ENCODE peak calls at places on chromosomes 4 and X, in nine cellular contexts. G is stimulated activated CD4-positive, alpha-beta T cell treated with anti-CD3 and anti-CD28 coated beads, Interleukin-15, amount 100 ng/mL, for 48 hours; C is SK-N-DZ; N is NCI-H1105 treated with DMSO at 0.1 percent for 48 hours; J is foreskin fibroblast; R is AG04449; L is T-cell; F is progenitor cell of endocrine pancreas; M is brain microvascular endothelial cell. I is an unnamed sample.

GRCh38 chr4:145680902-145681301 is 956 bp downstream of the C4orf51 start:
- DNase-seq in J (no peak), F (no peak), R (no peak), C (no peak), N (no peak), M (no peak), L (no peak), G (no peak), I (no peak)

GRCh38 chr4:1192091-1192492 is 19.7 kb upstream of the SPON2 start:
- DNase-seq in L (no peak), F (no peak), J (peak), R (peak), G (no peak), M (peak), C (no peak), N (no peak), I (no peak)

GRCh38 chr4:23884731-23885130 is 5.1 kb downstream of the PPARGC1A start:
- DNase-seq in M (no peak), J (no peak), G (no peak), R (no peak), F (no peak), L (no peak), N (no peak), C (no peak), I (no peak)

GRCh38 chr4:70858454-70858853 is 18.8 kb upstream of the GRSF1 start:
- DNase-seq in L (no peak), M (no peak), J (no peak), G (no peak), N (no peak), C (no peak), F (no peak), R (no peak), I (no peak)

GRCh38 chr4:147076179-147076578 is 130.5 kb upstream of the TTC29 start:
- DNase-seq in L (no peak), M (no peak), R (no peak), F (no peak), C (no peak), N (no peak), J (no peak), G (no peak), I (no peak)

GRCh38 chr4:146814736-146815135 is 130.9 kb downstream of the TTC29 start:
- DNase-seq in C (no peak), F (no peak), R (no peak), L (no peak), G (no peak), M (no peak), J (no peak), N (no peak), I (no peak)

GRCh38 chr4:7186516-7187296 is 5.6 kb upstream of the SORCS2 start:
- DNase-seq in L (no peak), R (no peak), N (no peak), C (no peak), J (no peak), F (no peak), M (no peak), G (no peak), I (no peak)

GRCh38 chr4:154781126-154781982 is at the start of gene RBM46:
- DNase-seq in L (no peak), G (no peak), M (no peak), R (no peak), N (no peak), F (no peak), C (no peak), J (no peak), I (no peak)

GRCh38 chrX:15645266-15645665 is 19.3 kb downstream of the CLTRN start:
- DNase-seq in J (no peak), L (no peak), R (no peak), M (no peak), F (no peak), N (no peak), C (no peak), G (no peak), I (no peak)

GRCh38 chrX:71315917-71316316 is 14.4 kb downstream of the ITGB1BP2 start:
- DNase-seq in C (no peak), J (peak), F (no peak), N (no peak), G (no peak), R (peak), M (peak), L (no peak), I (no peak)

GRCh38 chr4:88734403-88734949 is 36.8 kb upstream of the NAP1L5 start:
- DNase-seq in M (no peak), J (no peak), N (no peak), R (no peak), L (no peak), F (no peak), G (no peak), C (no peak), I (no peak)

GRCh38 chrX:69070949-69071650 is 94.2 kb downstream of the PJA1 start:
- DNase-seq in L (no peak), F (no peak), M (no peak), C (peak), R (no peak), G (no peak), N (no peak), J (no peak), I (no peak)

GRCh38 chrX:18896680-18897544 is 87.0 kb downstream of the PHKA2 start:
- DNase-seq in N (no peak), M (no peak), F (no peak), C (no peak), R (no peak), L (no peak), G (no peak), J (no peak), I (no peak)

GRCh38 chr4:17027495-17027894 is 129.1 kb upstream of the LDB2 start:
- DNase-seq in J (peak), L (no peak), N (no peak), G (no peak), C (no peak), F (no peak), M (peak), R (peak), I (no peak)

GRCh38 chr4:187617117-187617516 is 378.5 kb upstream of the ZFP42 start:
- DNase-seq in M (no peak), F (no peak), C (no peak), J (no peak), G (no peak), N (no peak), L (no peak), R (no peak), I (no peak)

GRCh38 chr4:125956281-125956680 is 641.5 kb downstream of the FAT4 start:
- DNase-seq in F (no peak), R (no peak), N (no peak), G (no peak), C (peak), M (no peak), L (no peak), J (peak), I (no peak)

GRCh38 chr4:15506464-15506863 is 36.8 kb downstream of the CC2D2A start:
- DNase-seq in C (no peak), F (no peak), G (no peak), N (no peak), M (peak), L (no peak), R (peak), J (no peak), I (no peak)

GRCh38 chr4:2953496-2953895 is 9.7 kb downstream of the NOP14 start:
- DNase-seq in F (no peak), G (no peak), C (no peak), N (no peak), L (no peak), J (no peak), M (no peak), R (no peak), I (no peak)

GRCh38 chr4:109912706-109913621 is at the start of gene EGF:
- DNase-seq in N (no peak), C (no peak), L (no peak), M (peak), J (peak), G (no peak), F (no peak), R (no peak), I (no peak)

GRCh38 chrX:17584248-17584681 is 153.0 kb upstream of the SCML1 start:
- DNase-seq in L (no peak), R (no peak), J (no peak), M (peak), C (no peak), G (no peak), N (no peak), F (no peak), I (no peak)

GRCh38 chrX:1600406-1601050 is 9.1 kb downstream of the AKAP17A start:
- DNase-seq in M (no peak), C (no peak), F (no peak), J (no peak), N (no peak), G (no peak), R (no peak), L (no peak), I (no peak)

GRCh38 chrX:41472231-41472815 is 25.2 kb downstream of the NYX start:
- DNase-seq in N (no peak), L (no peak), G (no peak), R (no peak), C (no peak), J (no peak), F (no peak), M (no peak), I (no peak)